ENCODE peak calls at places on chromosomes 5 and 9, in six cellular contexts. One of them, this sample, is unnamed.

GRCh38 chr5:151651997-151652645 is 34.6 kb downstream of the SPARC start:
- DNase-seq in activated CD4-positive, alpha-beta T cell treated with anti-CD3 and anti-CD28 coated beads for 48 hours: peak; percentile 82
- DNase-seq in effector memory CD4-positive, alpha-beta T cell: peak; percentile 46
- DNase-seq in Calu3: peak; percentile 87
- DNase-seq in GM13977: peak; percentile 77
- DNase-seq in neural progenitor cell: peak; percentile 92
- DNase-seq in this sample: peak; percentile 85

GRCh38 chr5:80125962-80126480 is 90.9 kb downstream of the THBS4 start:
- DNase-seq in activated CD4-positive, alpha-beta T cell treated with anti-CD3 and anti-CD28 coated beads for 48 hours: peak; percentile 31
- DNase-seq in effector memory CD4-positive, alpha-beta T cell: no peak
- DNase-seq in Calu3: no peak
- DNase-seq in GM13977: peak; percentile 50
- DNase-seq in neural progenitor cell: no peak
- DNase-seq in this sample: no peak

GRCh38 chr9:19464764-19465570 is 56.2 kb downstream of the ACER2 start:
- DNase-seq in activated CD4-positive, alpha-beta T cell treated with anti-CD3 and anti-CD28 coated beads for 48 hours: peak; percentile 78
- DNase-seq in effector memory CD4-positive, alpha-beta T cell: peak; percentile 24
- DNase-seq in Calu3: peak; percentile 78
- DNase-seq in GM13977: peak; percentile 95
- DNase-seq in neural progenitor cell: peak; percentile 84
- DNase-seq in this sample: peak; percentile 84

GRCh38 chr5:173281910-173282309 is 46.3 kb downstream of the STC2 start:
- DNase-seq in activated CD4-positive, alpha-beta T cell treated with anti-CD3 and anti-CD28 coated beads for 48 hours: no peak
- DNase-seq in effector memory CD4-positive, alpha-beta T cell: no peak
- DNase-seq in Calu3: peak; percentile 35
- DNase-seq in GM13977: no peak
- DNase-seq in neural progenitor cell: peak; percentile 69
- DNase-seq in this sample: no peak

GRCh38 chr5:131694926-131695325 is 59.9 kb upstream of the RAPGEF6 start:
- DNase-seq in activated CD4-positive, alpha-beta T cell treated with anti-CD3 and anti-CD28 coated beads for 48 hours: no peak
- DNase-seq in effector memory CD4-positive, alpha-beta T cell: no peak
- DNase-seq in Calu3: no peak
- DNase-seq in GM13977: no peak
- DNase-seq in neural progenitor cell: no peak
- DNase-seq in this sample: no peak

GRCh38 chr9:132201139-132201538 is 39.3 kb downstream of the NTNG2 start:
- DNase-seq in activated CD4-positive, alpha-beta T cell treated with anti-CD3 and anti-CD28 coated beads for 48 hours: no peak
- DNase-seq in effector memory CD4-positive, alpha-beta T cell: no peak
- DNase-seq in Calu3: no peak
- DNase-seq in GM13977: no peak
- DNase-seq in neural progenitor cell: no peak
- DNase-seq in this sample: no peak

GRCh38 chr5:88051148-88051547 is 217.5 kb downstream of the TMEM161B start:
- DNase-seq in activated CD4-positive, alpha-beta T cell treated with anti-CD3 and anti-CD28 coated beads for 48 hours: no peak
- DNase-seq in effector memory CD4-positive, alpha-beta T cell: no peak
- DNase-seq in Calu3: no peak
- DNase-seq in GM13977: no peak
- DNase-seq in neural progenitor cell: no peak
- DNase-seq in this sample: no peak

GRCh38 chr9:13661014-13661413 is 381.5 kb upstream of the MPDZ start:
- DNase-seq in activated CD4-positive, alpha-beta T cell treated with anti-CD3 and anti-CD28 coated beads for 48 hours: no peak
- DNase-seq in effector memory CD4-positive, alpha-beta T cell: no peak
- DNase-seq in Calu3: no peak
- DNase-seq in GM13977: no peak
- DNase-seq in neural progenitor cell: no peak
- DNase-seq in this sample: no peak

GRCh38 chr5:149419532-149420485 is 40.7 kb upstream of the IL17B start:
- DNase-seq in activated CD4-positive, alpha-beta T cell treated with anti-CD3 and anti-CD28 coated beads for 48 hours: no peak
- DNase-seq in effector memory CD4-positive, alpha-beta T cell: no peak
- DNase-seq in Calu3: no peak
- DNase-seq in GM13977: no peak
- DNase-seq in neural progenitor cell: no peak
- DNase-seq in this sample: no peak

GRCh38 chr5:159943331-159943730 is 27.0 kb downstream of the ADRA1B start:
- DNase-seq in activated CD4-positive, alpha-beta T cell treated with anti-CD3 and anti-CD28 coated beads for 48 hours: no peak
- DNase-seq in effector memory CD4-positive, alpha-beta T cell: no peak
- DNase-seq in Calu3: no peak
- DNase-seq in GM13977: no peak
- DNase-seq in neural progenitor cell: peak; percentile 47
- DNase-seq in this sample: no peak

GRCh38 chr5:173472164-173472563 is 143.9 kb upstream of the STC2 start:
- DNase-seq in activated CD4-positive, alpha-beta T cell treated with anti-CD3 and anti-CD28 coated beads for 48 hours: no peak
- DNase-seq in effector memory CD4-positive, alpha-beta T cell: no peak
- DNase-seq in Calu3: peak; percentile 66
- DNase-seq in GM13977: no peak
- DNase-seq in neural progenitor cell: no peak
- DNase-seq in this sample: no peak

GRCh38 chr5:1374680-1375055 is 29.8 kb upstream of the CLPTM1L start:
- DNase-seq in activated CD4-positive, alpha-beta T cell treated with anti-CD3 and anti-CD28 coated beads for 48 hours: no peak
- DNase-seq in effector memory CD4-positive, alpha-beta T cell: no peak
- DNase-seq in Calu3: no peak
- DNase-seq in GM13977: no peak
- DNase-seq in neural progenitor cell: no peak
- DNase-seq in this sample: no peak

GRCh38 chr5:125023673-125024072 is 277.2 kb upstream of the ZNF608 start:
- DNase-seq in activated CD4-positive, alpha-beta T cell treated with anti-CD3 and anti-CD28 coated beads for 48 hours: no peak
- DNase-seq in effector memory CD4-positive, alpha-beta T cell: no peak
- DNase-seq in Calu3: no peak
- DNase-seq in GM13977: no peak
- DNase-seq in neural progenitor cell: no peak
- DNase-seq in this sample: no peak

GRCh38 chr9:113913426-113914195 is 37.5 kb downstream of the ZNF618 start:
- DNase-seq in activated CD4-positive, alpha-beta T cell treated with anti-CD3 and anti-CD28 coated beads for 48 hours: no peak
- DNase-seq in effector memory CD4-positive, alpha-beta T cell: no peak
- DNase-seq in Calu3: no peak
- DNase-seq in GM13977: no peak
- DNase-seq in neural progenitor cell: no peak
- DNase-seq in this sample: no peak

GRCh38 chr5:119078071-119078846 is 7.4 kb downstream of the DMXL1 start:
- DNase-seq in activated CD4-positive, alpha-beta T cell treated with anti-CD3 and anti-CD28 coated beads for 48 hours: no peak
- DNase-seq in effector memory CD4-positive, alpha-beta T cell: no peak
- DNase-seq in Calu3: no peak
- DNase-seq in GM13977: no peak
- DNase-seq in neural progenitor cell: no peak
- DNase-seq in this sample: no peak

GRCh38 chr9:90245661-90246060 is 397.0 kb downstream of the DIRAS2 start:
- DNase-seq in activated CD4-positive, alpha-beta T cell treated with anti-CD3 and anti-CD28 coated beads for 48 hours: no peak
- DNase-seq in effector memory CD4-positive, alpha-beta T cell: no peak
- DNase-seq in Calu3: no peak
- DNase-seq in GM13977: no peak
- DNase-seq in neural progenitor cell: no peak
- DNase-seq in this sample: no peak